ENCODE peak calls at places on chromosomes 3 and 15, in four cellular contexts. M is NT2/D1, X is HepG2, I is H1. P is an unnamed sample.

GRCh38 chr3:82595530-82595929 is 834.1 kb upstream of the GBE1 start:
- DNase-seq in I (no peak), M (no peak), X (no peak), P (no peak)

GRCh38 chr3:24493951-24494615 is 567 bp downstream of the THRB start:
- DNase-seq in X (peak), I (peak), M (no peak), P (peak)

GRCh38 chr3:57961828-57962447 is 46.3 kb upstream of the FLNB start:
- DNase-seq in M (no peak), I (no peak), X (peak), P (no peak)

GRCh38 chr3:186530415-186530814 is 13.8 kb downstream of the CRYGS start:
- DNase-seq in I (no peak), M (no peak), X (no peak), P (no peak)

GRCh38 chr3:4467522-4467867 is 426 bp upstream of the SUMF1 start:
- DNase-seq in I (no peak), X (no peak), M (no peak), P (no peak)

GRCh38 chr3:150005243-150006102 is 34.8 kb upstream of the PFN2 start:
- DNase-seq in X (no peak), M (no peak), I (no peak), P (no peak)

GRCh38 chr15:51156957-51157356 is 62.3 kb upstream of the TNFAIP8L3 start:
- DNase-seq in I (no peak), M (no peak), X (no peak), P (no peak)

GRCh38 chr3:48016336-48016973 is at the start of gene MAP4:
- DNase-seq in M (no peak), X (no peak), I (peak), P (no peak)

GRCh38 chr3:126419886-126420786 is 25.4 kb downstream of the CFAP100 start:
- DNase-seq in I (peak), X (peak), M (peak), P (no peak)

GRCh38 chr3:106333911-106334618 is 465.3 kb upstream of the CBLB start:
- DNase-seq in I (no peak), M (no peak), X (no peak), P (no peak)

GRCh38 chr3:64977308-64978100 is 289.7 kb upstream of the ADAMTS9 start:
- DNase-seq in X (no peak), I (no peak), M (peak), P (no peak)

GRCh38 chr15:101138913-101139880 is 112.7 kb downstream of the CHSY1 start:
- DNase-seq in M (no peak), I (no peak), X (no peak), P (no peak)

GRCh38 chr3:98901032-98901464 is 447 bp downstream of the DCBLD2 start:
- DNase-seq in X (peak), I (peak), M (peak), P (peak)

GRCh38 chr3:127457094-127457475 is 133.4 kb downstream of the TPRA1 start:
- DNase-seq in X (no peak), I (peak), M (no peak), P (no peak)

GRCh38 chr3:180744226-180744625 is 64.9 kb upstream of the CCDC39 start:
- DNase-seq in I (no peak), M (no peak), X (no peak), P (no peak)

GRCh38 chr3:71299160-71299559 is 284.4 kb downstream of the FOXP1 start:
- DNase-seq in M (no peak), I (no peak), X (no peak), P (no peak)

GRCh38 chr3:117488983-117489382 is 779.4 kb downstream of the TUSC7 start:
- DNase-seq in I (no peak), M (peak), X (no peak), P (no peak)

GRCh38 chr3:135456182-135456790 is 509.2 kb upstream of the PPP2R3A start:
- DNase-seq in I (peak), X (no peak), M (peak), P (peak)
- TF ChIP-seq SUZ12 in I (no peak), X (no peak), M (no peak), P (no peak)

GRCh38 chr3:146177072-146177936 is 16.3 kb upstream of the PLOD2 start:
- DNase-seq in X (no peak), I (no peak), M (no peak), P (no peak)

GRCh38 chr3:146184616-146185015 is 23.6 kb upstream of the PLOD2 start:
- DNase-seq in M (no peak), I (no peak), X (no peak), P (no peak)

GRCh38 chr3:146180376-146180775 is 19.4 kb upstream of the PLOD2 start:
- DNase-seq in M (no peak), X (no peak), I (no peak), P (no peak)

GRCh38 chr3:146177986-146178385 is 17.0 kb upstream of the PLOD2 start:
- DNase-seq in X (no peak), I (no peak), M (no peak), P (no peak)

GRCh38 chr3:146181181-146181580 is 20.2 kb upstream of the PLOD2 start:
- DNase-seq in X (no peak), M (no peak), I (no peak), P (no peak)
- TF ChIP-seq SUZ12 in X (no peak), M (no peak), I (no peak), P (no peak)

DNA sequence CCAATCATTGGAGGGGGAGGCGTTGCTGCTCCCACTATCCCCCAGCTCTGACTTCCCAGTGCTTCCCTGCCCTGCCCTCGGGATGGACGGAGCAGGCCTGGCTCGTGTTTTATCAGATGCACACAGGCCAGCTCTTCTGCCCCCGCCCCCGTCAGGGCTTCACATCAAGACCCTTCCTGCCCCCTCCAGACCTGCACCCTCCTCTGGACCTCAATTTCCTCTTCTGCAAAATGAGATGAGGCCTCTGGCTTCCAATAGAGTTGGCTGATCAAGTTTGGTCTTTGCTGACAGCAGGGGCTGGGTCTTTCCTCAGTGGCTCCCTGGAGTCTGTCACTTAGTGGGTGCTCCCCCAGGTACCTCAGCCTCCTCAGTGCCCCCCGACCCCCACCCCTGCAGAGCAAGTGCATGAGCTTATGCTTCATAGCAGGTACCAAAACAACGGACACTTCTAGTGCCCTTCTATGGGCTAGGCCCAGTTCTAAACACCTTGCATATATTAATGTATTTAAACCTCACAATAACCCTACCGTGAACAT is 6.8 kb upstream of the PLXND1 start:
- DNase-seq in M (no peak), X (no peak), I (no peak), P (no peak)
- TF ChIP-seq SUZ12 in M (no peak), X (no peak), I (no peak), P (no peak)

GRCh38 chr3:178603735-178604134 is 67.5 kb downstream of the KCNMB2 start:
- DNase-seq in X (no peak), M (no peak), I (no peak), P (no peak)
- TF ChIP-seq SUZ12 in X (no peak), M (no peak), I (no peak), P (no peak)

GRCh38 chr3:160376681-160377080 is 22.3 kb downstream of the IFT80 start:
- DNase-seq in I (no peak), X (no peak), M (no peak), P (no peak)
- TF ChIP-seq SUZ12 in I (no peak), X (no peak), M (no peak), P (no peak)

DNA sequence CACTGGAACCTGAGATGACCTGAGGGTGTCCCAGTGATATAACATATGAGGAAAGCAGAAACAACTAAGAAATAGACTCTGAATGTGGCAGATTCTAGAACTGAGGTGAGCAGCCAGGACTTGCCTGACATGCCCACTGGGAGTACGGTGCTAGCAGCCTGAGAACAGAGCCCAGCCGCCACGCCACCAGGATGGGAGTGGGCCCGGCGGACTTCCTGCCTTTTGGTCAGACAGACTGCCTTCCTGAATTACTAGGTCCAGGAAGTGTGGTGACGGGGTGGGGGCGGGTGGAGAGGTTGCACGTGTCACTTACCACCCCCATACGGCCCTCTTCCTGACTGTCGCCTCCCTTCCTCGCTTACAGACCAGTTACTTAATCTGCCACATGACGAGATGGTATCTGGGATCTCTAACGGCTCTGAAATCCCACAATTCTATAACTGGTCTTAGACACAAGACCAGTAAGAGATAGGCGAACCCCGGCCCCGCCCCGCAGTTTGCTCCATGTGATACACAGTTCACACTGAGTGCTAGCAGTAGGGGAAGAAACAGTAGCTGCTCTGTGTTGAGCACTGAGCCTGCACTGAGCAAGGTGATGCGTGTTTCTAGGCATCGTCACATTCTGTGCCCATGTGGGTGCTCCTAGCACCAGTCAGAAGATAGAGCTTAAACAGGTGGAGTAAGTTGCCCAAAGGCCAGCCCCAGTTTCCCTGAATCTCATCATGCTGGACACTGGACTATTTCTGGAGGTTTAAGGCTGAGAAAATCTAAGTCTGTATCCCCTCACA is 95.7 kb downstream of the CPN2 start:
- DNase-seq in X (peak), M (no peak), I (peak), P (no peak)
- TF ChIP-seq SUZ12 in X (no peak), M (no peak), I (no peak), P (no peak)

DNA sequence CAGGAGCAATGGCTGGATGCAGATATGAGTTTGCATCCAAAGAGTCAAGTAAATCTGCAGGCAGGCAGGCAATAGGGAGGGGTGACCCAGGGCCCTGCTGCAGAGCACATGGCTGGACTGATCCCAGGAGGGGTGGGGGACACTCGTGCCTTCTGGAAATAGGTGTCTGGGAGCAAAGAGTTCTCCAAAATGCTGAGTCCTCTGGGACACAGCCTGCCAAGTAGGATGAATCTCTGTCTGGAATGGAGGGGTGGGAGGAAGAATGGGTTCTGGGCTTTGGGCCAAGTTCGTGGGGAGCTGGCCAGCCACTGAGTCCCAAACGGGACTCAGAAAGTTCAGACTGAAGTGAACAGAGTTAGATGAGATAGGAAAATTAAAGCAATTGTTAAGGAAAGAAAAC is 214.5 kb downstream of the MTHFS start:
- DNase-seq in I (no peak), X (no peak), M (no peak), P (no peak)
- TF ChIP-seq SUZ12 in I (no peak), X (no peak), M (no peak), P (no peak)

DNA sequence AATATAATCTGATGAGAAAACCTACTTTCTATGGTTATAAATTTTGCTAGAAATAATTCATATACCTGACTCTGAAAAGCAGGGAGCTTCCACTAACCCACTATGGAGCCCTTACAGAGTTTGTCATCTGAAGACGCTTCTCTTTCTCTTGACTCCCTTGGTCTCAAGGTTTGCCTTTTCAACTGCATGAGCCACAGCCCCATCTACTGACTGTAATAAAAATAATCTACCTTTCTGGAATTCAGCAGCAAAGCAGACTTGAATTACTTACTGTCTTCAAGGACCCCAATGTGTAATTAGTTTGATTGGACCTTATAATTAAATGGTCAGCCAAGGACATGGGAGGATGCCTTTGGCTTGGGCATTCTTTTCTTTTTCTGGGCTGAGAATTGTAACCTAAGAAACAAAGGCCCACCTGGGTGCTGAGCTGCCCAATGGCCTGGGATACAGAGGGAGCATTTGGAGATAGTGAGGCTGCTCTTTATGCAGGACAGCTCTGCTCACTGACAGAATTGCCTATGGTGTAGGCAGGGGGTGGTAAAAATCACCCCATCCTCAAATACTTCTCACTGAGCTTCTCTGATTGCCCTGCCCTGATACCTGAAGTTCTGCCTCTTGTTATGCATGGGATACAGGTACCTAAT is 178.6 kb upstream of the TRIM42 start:
- DNase-seq in M (no peak), X (peak), I (no peak), P (no peak)
- TF ChIP-seq SUZ12 in M (no peak), X (no peak), I (no peak), P (no peak)

GRCh38 chr3:167885277-167885676 is 149.8 kb downstream of the SERPINI1 start:
- DNase-seq in X (no peak), I (no peak), M (no peak), P (no peak)

GRCh38 chr3:167886690-167887089 is 151.2 kb downstream of the SERPINI1 start:
- DNase-seq in I (no peak), M (no peak), X (no peak), P (no peak)

GRCh38 chr3:167883452-167883851 is 147.9 kb downstream of the SERPINI1 start:
- DNase-seq in X (no peak), M (no peak), I (no peak), P (no peak)

GRCh38 chr3:167882057-167882667 is 146.6 kb downstream of the SERPINI1 start:
- DNase-seq in I (no peak), M (peak), X (peak), P (peak)

DNA sequence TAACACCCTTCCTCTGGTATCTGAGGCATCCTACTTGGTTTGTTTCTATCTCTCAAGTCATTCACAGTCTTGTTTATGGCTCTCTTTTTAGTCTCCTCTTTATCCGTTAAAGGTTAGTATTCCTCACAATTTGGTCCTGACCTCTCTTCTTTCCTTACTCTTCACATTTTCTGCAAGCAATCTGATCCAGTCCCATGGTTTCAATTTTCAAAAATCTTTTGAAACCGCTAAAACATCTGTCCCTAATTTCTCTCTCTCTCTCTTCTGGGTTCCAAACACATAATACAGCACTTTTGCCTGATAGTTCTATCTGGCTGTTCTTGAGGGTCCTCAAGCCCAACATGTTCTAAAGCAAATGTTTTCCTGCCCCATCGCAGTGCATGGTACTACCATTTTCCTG is 149.0 kb downstream of the SERPINI1 start:
- DNase-seq in X (no peak), I (no peak), M (no peak), P (no peak)
- TF ChIP-seq SUZ12 in X (no peak), I (no peak), M (no peak), P (no peak)